ENCODE peak calls at places on chromosomes 3 and 15, in seven cellular contexts. K is psoas muscle; F is foreskin fibroblast; H is iPS DF 6.9; N is activated T-helper 1 cell treated with Interleukin-2 at 50 U/mL for 16 hours; W is stimulated activated CD4-positive, alpha-beta T cell treated with anti-CD3 and anti-CD28 coated beads, Interleukin-2, amount 100 ng/mL, for 48 hours; V is NCI-H1417. E is an unnamed sample.
A peak's percentile ranks its signal among the peaks of the same experiment; 100 is the strongest.

GRCh38 chr3:138375446-138375845 is 27.1 kb downstream of the MRAS start:
- DNase-seq in K (no peak), F (no peak), H (no peak), N (no peak), W (no peak), V (no peak), E (peak; percentile 16)

GRCh38 chr3:72429589-72430362 is 418.5 kb downstream of the SHQ1 start:
- DNase-seq in K (no peak), F (no peak), H (no peak), N (no peak), W (no peak), V (no peak), E (no peak)

GRCh38 chr3:72756900-72757299 is 91.3 kb downstream of the SHQ1 start:
- DNase-seq in K (no peak), F (no peak), H (no peak), N (peak; percentile 9), W (no peak), V (no peak), E (no peak)

GRCh38 chr3:192060160-192060783 is 599.3 kb downstream of the PYDC2 start:
- DNase-seq in K (no peak), F (no peak), H (no peak), N (no peak), W (no peak), V (peak; percentile 79), E (peak; percentile 13)

GRCh38 chr15:23690450-23690852 is 3.3 kb upstream of the NDN start:
- DNase-seq in K (peak; percentile 81), F (peak; percentile 19), H (no peak), N (no peak), W (no peak), V (peak; percentile 12), E (peak; percentile 65)

GRCh38 chr3:67896130-67896529 is 241.7 kb upstream of the SUCLG2 start:
- DNase-seq in K (no peak), F (no peak), H (no peak), N (no peak), W (no peak), V (no peak), E (no peak)

GRCh38 chr3:124984754-124985153 is 50.2 kb upstream of the MUC13 start:
- DNase-seq in K (no peak), F (no peak), H (no peak), N (no peak), W (no peak), V (no peak), E (no peak)

GRCh38 chr15:78838480-78838879 is 27.2 kb upstream of the ADAMTS7 start:
- DNase-seq in K (no peak), F (no peak), H (no peak), N (no peak), W (no peak), V (no peak), E (no peak)

GRCh38 chr15:69668963-69669362 is 216.3 kb downstream of the RPLP1 start:
- DNase-seq in K (peak; percentile 54), F (no peak), H (no peak), N (no peak), W (no peak), V (no peak), E (no peak)

GRCh38 chr15:69193948-69194827 is 33.8 kb downstream of the GLCE start:
- DNase-seq in K (no peak), F (peak; percentile 16), H (no peak), N (no peak), W (no peak), V (no peak), E (no peak)

GRCh38 chr15:23472678-23473077 is 25.6 kb upstream of the GOLGA6L2 start:
- DNase-seq in K (no peak), F (no peak), H (no peak), N (no peak), W (no peak), V (no peak), E (no peak)

GRCh38 chr3:53056442-53056841 is 10.6 kb upstream of the SFMBT1 start:
- DNase-seq in K (no peak), F (no peak), H (no peak), N (no peak), W (no peak), V (no peak), E (no peak)

GRCh38 chr3:44529927-44530326 is 25.1 kb upstream of the ZKSCAN7 start:
- DNase-seq in K (no peak), F (no peak), H (no peak), N (no peak), W (no peak), V (no peak), E (no peak)

GRCh38 chr3:33430061-33430460 is 10.1 kb downstream of the UBP1 start:
- DNase-seq in K (no peak), F (no peak), H (no peak), N (no peak), W (no peak), V (no peak), E (no peak)

GRCh38 chr3:71662056-71662455 is 63.1 kb downstream of the EIF4E3 start:
- DNase-seq in K (no peak), F (no peak), H (no peak), N (no peak), W (no peak), V (no peak), E (no peak)

GRCh38 chr3:43641306-43642114 is 19.7 kb upstream of the ANO10 start:
- DNase-seq in K (no peak), F (no peak), H (no peak), N (no peak), W (no peak), V (no peak), E (no peak)

GRCh38 chr3:13709706-13710105 is 160.8 kb downstream of the FBLN2 start:
- DNase-seq in K (no peak), F (no peak), H (no peak), N (no peak), W (no peak), V (no peak), E (no peak)

GRCh38 chr3:194877311-194878119 is 191.8 kb downstream of the FAM43A start:
- DNase-seq in K (no peak), F (no peak), H (no peak), N (no peak), W (no peak), V (no peak), E (no peak)

GRCh38 chr3:181561605-181562031 is 150.1 kb upstream of the SOX2 start:
- DNase-seq in K (no peak), F (no peak), H (no peak), N (no peak), W (no peak), V (no peak), E (peak; percentile 10)

GRCh38 chr3:17745301-17745700 is 2.9 kb upstream of the TBC1D5 start:
- DNase-seq in K (no peak), F (no peak), H (no peak), N (no peak), W (no peak), V (no peak), E (no peak)

GRCh38 chr3:13138566-13139145 is 65.4 kb upstream of the IQSEC1 start:
- DNase-seq in K (no peak), F (no peak), H (no peak), N (no peak), W (no peak), V (no peak), E (no peak)

GRCh38 chr3:120773932-120774331 is 31.4 kb downstream of the GTF2E1 start:
- DNase-seq in K (no peak), F (no peak), H (no peak), N (no peak), W (no peak), V (no peak), E (no peak)

GRCh38 chr15:83248151-83248851 is 36.2 kb downstream of the BNC1 start:
- DNase-seq in K (no peak), F (peak; percentile 47), H (peak; percentile 63), N (no peak), W (peak; percentile 13), V (peak; percentile 64), E (peak; percentile 43)

GRCh38 chr3:190269096-190269495 is 53.1 kb downstream of the CLDN1 start:
- DNase-seq in K (no peak), F (no peak), H (no peak), N (no peak), W (no peak), V (no peak), E (no peak)

GRCh38 chr3:184332370-184333090 is 4.9 kb upstream of the FAM131A start:
- DNase-seq in K (peak; percentile 57), F (peak; percentile 90), H (no peak), N (no peak), W (no peak), V (no peak), E (no peak)

GRCh38 chr3:184691397-184692131 is 20.3 kb downstream of the MAGEF1 start:
- DNase-seq in K (peak; percentile 58), F (peak; percentile 20), H (no peak), N (no peak), W (no peak), V (no peak), E (peak; percentile 28)

GRCh38 chr3:97901327-97902295 is 70.6 kb downstream of the RIOX2 start:
- DNase-seq in K (no peak), F (no peak), H (no peak), N (no peak), W (no peak), V (no peak), E (no peak)

GRCh38 chr15:91572110-91572509 is 281.4 kb upstream of the SLCO3A1 start:
- DNase-seq in K (no peak), F (no peak), H (no peak), N (no peak), W (no peak), V (peak; percentile 98), E (no peak)

GRCh38 chr3:79063629-79064028 is 704.2 kb downstream of the ROBO1 start:
- DNase-seq in K (no peak), F (no peak), H (no peak), N (no peak), W (no peak), V (no peak), E (no peak)

GRCh38 chr15:28953573-28954195 is 67.9 kb downstream of the APBA2 start:
- DNase-seq in K (no peak), F (no peak), H (no peak), N (no peak), W (no peak), V (no peak), E (no peak)

GRCh38 chr3:11948866-11949265 is 55.3 kb upstream of the SYN2 start:
- DNase-seq in K (no peak), F (no peak), H (no peak), N (no peak), W (no peak), V (no peak), E (no peak)

GRCh38 chr15:74318376-74319137 is 48.9 kb downstream of the CYP11A1 start:
- DNase-seq in K (peak; percentile 80), F (no peak), H (no peak), N (no peak), W (no peak), V (peak; percentile 84), E (no peak)

GRCh38 chr3:134013280-134013679 is 16.4 kb downstream of the SLCO2A1 start:
- DNase-seq in K (no peak), F (no peak), H (no peak), N (no peak), W (no peak), V (no peak), E (no peak)

E was measured in nephron progenitor cell.